ENCODE peak calls at places on chromosomes 16 and 17, in eight cellular contexts. Y is cardiac fibroblast, D is IMR-90, F is AG04450, V is tibial nerve, P is fibroblast of pulmonary artery, L is HL-60, C is coronary artery. Z is an unnamed sample.
A peak's percentile ranks its signal among the peaks of the same experiment; 100 is the strongest.

GRCh38 chr17:77684803-77685580 is 273.5 kb upstream of the TNRC6C start:
- DNase-seq in D (no peak), P (no peak), Y (no peak), L (no peak), C (no peak), V (no peak), F (no peak), Z (no peak)

GRCh38 chr17:75371339-75371738 is 34.1 kb downstream of the GRB2 start:
- DNase-seq in F (no peak), D (no peak), Y (no peak), C (no peak), L (peak; percentile 70), V (no peak), P (no peak), Z (no peak)

GRCh38 chr16:85984947-85985451 is 86.0 kb downstream of the IRF8 start:
- DNase-seq in V (no peak), L (no peak), Y (no peak), C (no peak), P (no peak), F (no peak), D (no peak), Z (no peak)

GRCh38 chr17:75346906-75347305 is 57.7 kb upstream of the SLC25A19 start:
- DNase-seq in P (peak; percentile 29), V (no peak), F (no peak), C (no peak), Y (no peak), L (no peak), D (peak; percentile 72), Z (peak; percentile 38)

GRCh38 chr17:7014995-7015586 is 2.7 kb downstream of the RNASEK start:
- DNase-seq in P (peak; percentile 50), F (no peak), V (no peak), D (peak; percentile 66), L (no peak), C (no peak), Y (peak; percentile 71), Z (no peak)

GRCh38 chr17:81831563-81831956 is 1.5 kb downstream of the MCRIP1 start:
- DNase-seq in V (no peak), C (no peak), F (no peak), P (no peak), Y (no peak), L (no peak), D (no peak), Z (no peak)

GRCh38 chr17:48841395-48841831 is 10.6 kb downstream of the CALCOCO2 start:
- DNase-seq in L (no peak), P (peak; percentile 87), Y (peak; percentile 86), D (peak; percentile 76), V (peak; percentile 75), F (peak; percentile 10), C (no peak), Z (peak; percentile 72)

GRCh38 chr17:77423589-77424451 is 283.1 kb downstream of the SEC14L1 start:
- DNase-seq in C (peak; percentile 98), F (peak; percentile 93), Y (peak; percentile 96), D (peak; percentile 98), V (peak; percentile 88), L (no peak), P (peak; percentile 98), Z (peak; percentile 96)

GRCh38 chr17:53749178-53749577 is 73.5 kb upstream of the KIF2B start:
- DNase-seq in F (no peak), L (no peak), Y (peak; percentile 18), C (no peak), D (no peak), P (peak; percentile 3), V (no peak), Z (no peak)

GRCh38 chr16:74717367-74717766 is 16.7 kb upstream of the MLKL start:
- DNase-seq in C (no peak), P (no peak), D (no peak), L (no peak), Y (no peak), V (no peak), F (no peak), Z (no peak)

GRCh38 chr16:74718140-74718539 is 17.5 kb upstream of the MLKL start:
- DNase-seq in Y (no peak), P (no peak), C (no peak), D (no peak), V (no peak), F (no peak), L (no peak), Z (no peak)

GRCh38 chr16:74713876-74714275 is 13.2 kb upstream of the MLKL start:
- DNase-seq in D (no peak), L (no peak), Y (no peak), C (peak; percentile 66), F (no peak), V (no peak), P (no peak), Z (no peak)

GRCh38 chr16:74718741-74719610 is 18.3 kb upstream of the MLKL start:
- DNase-seq in L (no peak), V (no peak), F (no peak), P (no peak), C (no peak), D (no peak), Y (no peak), Z (no peak)

GRCh38 chr16:74716355-74716754 is 15.7 kb upstream of the MLKL start:
- DNase-seq in F (no peak), P (no peak), V (no peak), L (no peak), D (no peak), C (peak; percentile 62), Y (no peak), Z (no peak)
- TF ChIP-seq CTCF in F (no peak), P (no peak), V (no peak), L (no peak), D (no peak), C (no peak), Y (no peak), Z (no peak)

DNA sequence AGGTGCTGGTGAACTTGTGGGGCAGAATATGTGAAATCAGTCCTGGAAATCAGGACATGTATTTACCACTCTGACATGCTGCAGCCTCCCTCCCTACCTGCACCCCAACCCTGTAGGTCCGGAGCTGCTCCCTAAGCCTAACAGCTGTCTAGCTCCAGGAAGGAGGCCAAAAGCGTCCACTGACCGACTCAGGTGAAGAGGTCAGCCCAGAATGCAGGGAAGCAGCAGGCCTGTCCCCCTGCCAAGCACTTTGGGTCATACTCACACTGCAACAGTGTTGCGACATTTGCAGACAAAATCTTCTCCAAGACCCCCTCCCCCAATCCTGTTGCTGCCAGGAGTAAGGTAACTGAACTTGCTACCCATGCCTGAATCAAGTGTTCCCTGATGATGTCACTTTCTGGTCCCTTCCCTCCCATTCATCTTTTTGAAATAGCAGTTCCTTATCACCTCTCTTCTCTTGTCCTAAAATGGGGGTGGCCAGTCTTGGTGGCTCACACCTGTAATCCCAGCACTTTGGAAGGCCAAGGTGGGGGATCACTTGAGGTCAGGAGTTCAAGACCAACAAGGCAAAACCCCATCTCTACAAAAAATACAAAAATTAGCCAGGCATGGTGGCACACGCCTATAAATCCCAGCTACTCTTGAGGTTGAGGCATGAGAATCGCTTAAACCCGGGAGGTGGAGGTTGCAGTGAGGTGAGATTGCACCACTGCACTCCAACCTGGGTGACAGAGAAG is 1.3 kb upstream of the ACLY start:
- DNase-seq in F (no peak), L (peak; percentile 74), P (peak; percentile 49), C (no peak), V (no peak), D (peak; percentile 33), Y (peak; percentile 47), Z (peak; percentile 30)
- H3K4me3 ChIP-seq in F (no peak overlapping the region), L (no peak overlapping the region), P (no peak overlapping the region), C (no peak overlapping the region), V (no peak overlapping the region), D (no peak overlapping the region), Y (no peak overlapping the region), Z (no peak overlapping the region)

GRCh38 chr17:58083491-58084316 is 485 bp downstream of the DYNLL2 start:
- DNase-seq in C (peak; percentile 84), L (peak; percentile 50), F (no peak), P (peak; percentile 40), D (peak; percentile 43), V (no peak), Y (peak; percentile 46), Z (peak; percentile 70)
- TF ChIP-seq CTCF in C (no peak), L (no peak), F (no peak), P (no peak), D (no peak), V (no peak), Y (no peak), Z (no peak)

GRCh38 chr17:41391535-41391934 is 5.9 kb downstream of the KRT31 start:
- DNase-seq in Y (no peak), F (no peak), D (no peak), V (no peak), L (no peak), C (no peak), P (no peak), Z (no peak)

GRCh38 chr17:41393826-41394225 is 3.6 kb downstream of the KRT31 start:
- DNase-seq in C (no peak), V (no peak), D (no peak), P (no peak), F (no peak), L (no peak), Y (no peak), Z (no peak)

GRCh38 chr17:41390411-41390938 is 6.9 kb downstream of the KRT31 start:
- DNase-seq in Y (no peak), F (no peak), V (no peak), C (no peak), P (no peak), L (no peak), D (no peak), Z (no peak)

GRCh38 chr17:41393294-41393693 is 4.1 kb downstream of the KRT31 start:
- DNase-seq in C (no peak), V (no peak), D (no peak), Y (no peak), F (no peak), P (peak; percentile 46), L (no peak), Z (no peak)

DNA sequence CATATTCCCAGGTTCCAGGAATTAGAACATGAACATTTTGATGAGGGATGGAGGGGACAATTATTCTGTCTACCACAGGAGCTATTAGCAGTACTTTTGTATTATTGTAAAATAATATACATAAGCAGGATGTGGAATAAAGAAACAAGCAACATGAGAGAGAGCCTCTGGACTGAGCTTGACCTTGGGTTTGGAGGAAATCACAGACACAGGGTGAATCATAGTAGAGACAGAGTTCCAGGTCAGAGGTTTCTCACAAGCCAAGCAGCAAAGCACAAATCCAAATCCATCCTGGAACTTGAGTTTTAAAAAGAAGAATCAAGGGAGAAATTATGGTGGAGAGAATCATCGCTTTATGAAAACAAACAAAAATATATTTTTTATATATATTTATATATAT is 5.1 kb downstream of the KRT31 start:
- DNase-seq in Y (peak; percentile 50), D (peak; percentile 74), C (no peak), V (no peak), L (no peak), F (no peak), P (no peak), Z (peak; percentile 82)
- H3K4me3 ChIP-seq in Y (no peak overlapping the region), D (no peak overlapping the region), C (no peak overlapping the region), V (no peak overlapping the region), L (no peak overlapping the region), F (no peak overlapping the region), P (no peak overlapping the region), Z (no peak overlapping the region)